ENCODE peak calls at places on chromosomes 7 and 10, in ten cellular contexts. One of them, this sample, is unnamed.
A peak's percentile ranks its signal among the peaks of the same experiment; 100 is the strongest.

GRCh38 chr7:103857435-103857834 is 132.0 kb downstream of the RELN start:
- DNase-seq in stimulated activated CD8-positive, alpha-beta memory T cell treated with anti-CD3 and anti-CD28 coated beads, Interleukin-2, amount 100 ng/mL, for 1 hour: no peak
- DNase-seq in Peyer's patch: no peak
- DNase-seq in HL-60: no peak
- DNase-seq in NCI-H1436: peak; percentile 73
- DNase-seq in amygdala: no peak
- DNase-seq in ELF-1: no peak
- DNase-seq in H4: no peak
- DNase-seq in prostate gland: no peak
- DNase-seq in hepatocyte: no peak
- DNase-seq in this sample: no peak

GRCh38 chr10:14812271-14812670 is 25.6 kb downstream of the CDNF start:
- DNase-seq in stimulated activated CD8-positive, alpha-beta memory T cell treated with anti-CD3 and anti-CD28 coated beads, Interleukin-2, amount 100 ng/mL, for 1 hour: no peak
- DNase-seq in Peyer's patch: no peak
- DNase-seq in HL-60: no peak
- DNase-seq in NCI-H1436: peak; percentile 85
- DNase-seq in amygdala: no peak
- DNase-seq in ELF-1: peak; percentile 4
- DNase-seq in H4: peak; percentile 57
- DNase-seq in prostate gland: no peak
- DNase-seq in hepatocyte: no peak
- DNase-seq in this sample: no peak

GRCh38 chr10:60818134-60818770 is 40.0 kb downstream of the CDK1 start:
- DNase-seq in stimulated activated CD8-positive, alpha-beta memory T cell treated with anti-CD3 and anti-CD28 coated beads, Interleukin-2, amount 100 ng/mL, for 1 hour: no peak
- DNase-seq in Peyer's patch: no peak
- DNase-seq in HL-60: no peak
- DNase-seq in NCI-H1436: no peak
- DNase-seq in amygdala: no peak
- DNase-seq in ELF-1: no peak
- DNase-seq in H4: peak; percentile 71
- DNase-seq in prostate gland: no peak
- DNase-seq in hepatocyte: peak; percentile 27
- DNase-seq in this sample: no peak

GRCh38 chr10:69315100-69315542 is 36.8 kb downstream of the HK1 start:
- DNase-seq in stimulated activated CD8-positive, alpha-beta memory T cell treated with anti-CD3 and anti-CD28 coated beads, Interleukin-2, amount 100 ng/mL, for 1 hour: no peak
- DNase-seq in Peyer's patch: no peak
- DNase-seq in HL-60: no peak
- DNase-seq in NCI-H1436: no peak
- DNase-seq in amygdala: no peak
- DNase-seq in ELF-1: no peak
- DNase-seq in H4: no peak
- DNase-seq in prostate gland: no peak
- DNase-seq in hepatocyte: peak; percentile 46
- DNase-seq in this sample: no peak

GRCh38 chr10:16566202-16566805 is 44.6 kb upstream of the C1QL3 start:
- DNase-seq in stimulated activated CD8-positive, alpha-beta memory T cell treated with anti-CD3 and anti-CD28 coated beads, Interleukin-2, amount 100 ng/mL, for 1 hour: no peak
- DNase-seq in Peyer's patch: no peak
- DNase-seq in HL-60: peak; percentile 23
- DNase-seq in NCI-H1436: no peak
- DNase-seq in amygdala: no peak
- DNase-seq in ELF-1: no peak
- DNase-seq in H4: no peak
- DNase-seq in prostate gland: no peak
- DNase-seq in hepatocyte: no peak
- DNase-seq in this sample: no peak

GRCh38 chr10:119818889-119819270 is 53.8 kb downstream of the MCMBP start:
- DNase-seq in stimulated activated CD8-positive, alpha-beta memory T cell treated with anti-CD3 and anti-CD28 coated beads, Interleukin-2, amount 100 ng/mL, for 1 hour: no peak
- DNase-seq in Peyer's patch: no peak
- DNase-seq in HL-60: no peak
- DNase-seq in NCI-H1436: no peak
- DNase-seq in amygdala: no peak
- DNase-seq in ELF-1: no peak
- DNase-seq in H4: no peak
- DNase-seq in prostate gland: no peak
- DNase-seq in hepatocyte: peak; percentile 38
- DNase-seq in this sample: no peak

GRCh38 chr10:29370612-29371092 is 81.8 kb downstream of the LYZL1 start:
- DNase-seq in stimulated activated CD8-positive, alpha-beta memory T cell treated with anti-CD3 and anti-CD28 coated beads, Interleukin-2, amount 100 ng/mL, for 1 hour: no peak
- DNase-seq in Peyer's patch: no peak
- DNase-seq in HL-60: no peak
- DNase-seq in NCI-H1436: no peak
- DNase-seq in amygdala: no peak
- DNase-seq in ELF-1: peak; percentile 34
- DNase-seq in H4: no peak
- DNase-seq in prostate gland: no peak
- DNase-seq in hepatocyte: no peak
- DNase-seq in this sample: no peak

GRCh38 chr10:74683067-74683466 is 143.3 kb upstream of the KAT6B start:
- DNase-seq in stimulated activated CD8-positive, alpha-beta memory T cell treated with anti-CD3 and anti-CD28 coated beads, Interleukin-2, amount 100 ng/mL, for 1 hour: no peak
- DNase-seq in Peyer's patch: no peak
- DNase-seq in HL-60: no peak
- DNase-seq in NCI-H1436: no peak
- DNase-seq in amygdala: no peak
- DNase-seq in ELF-1: no peak
- DNase-seq in H4: no peak
- DNase-seq in prostate gland: no peak
- DNase-seq in hepatocyte: no peak
- DNase-seq in this sample: no peak

GRCh38 chr7:1846331-1847065 is 176.4 kb downstream of the ELFN1 start:
- DNase-seq in stimulated activated CD8-positive, alpha-beta memory T cell treated with anti-CD3 and anti-CD28 coated beads, Interleukin-2, amount 100 ng/mL, for 1 hour: no peak
- DNase-seq in Peyer's patch: no peak
- DNase-seq in HL-60: peak; percentile 91
- DNase-seq in NCI-H1436: no peak
- DNase-seq in amygdala: no peak
- DNase-seq in ELF-1: no peak
- DNase-seq in H4: no peak
- DNase-seq in prostate gland: no peak
- DNase-seq in hepatocyte: no peak
- DNase-seq in this sample: no peak